ENCODE peak calls at places on chromosomes 3 and 15, in six cellular contexts. T is body of pancreas, F is prostate gland, S is lower leg skin, R is ovary, X is IMR-90. V is an unnamed sample.

GRCh38 chr3:195761503-195762248 is 40.9 kb downstream of the MUC20 start:
- DNase-seq in R (no peak), S (no peak), X (no peak), F (no peak), T (no peak), V (no peak)

GRCh38 chr3:142857056-142857455 is 31.8 kb downstream of the PCOLCE2 start:
- DNase-seq in S (no peak), T (peak), R (no peak), F (no peak), X (no peak), V (peak)

GRCh38 chr3:46719735-46720271 is 2.1 kb upstream of the PRSS50 start:
- DNase-seq in T (no peak), R (no peak), X (no peak), S (peak), F (no peak), V (no peak)

GRCh38 chr3:9180764-9181117 is 68.7 kb downstream of the SRGAP3 start:
- DNase-seq in F (no peak), S (peak), X (no peak), T (no peak), R (no peak), V (no peak)

GRCh38 chr3:117692416-117692995 is 982.9 kb downstream of the TUSC7 start:
- DNase-seq in R (no peak), S (no peak), T (no peak), F (no peak), X (peak), V (no peak)

GRCh38 chr3:196995646-196996355 is 27.2 kb upstream of the PIGZ start:
- DNase-seq in R (no peak), F (no peak), X (peak), S (no peak), T (no peak), V (no peak)

GRCh38 chr15:70597056-70597603 is 166.2 kb downstream of the UACA start:
- DNase-seq in X (no peak), F (no peak), S (no peak), R (no peak), T (no peak), V (no peak)

GRCh38 chr15:63156708-63157065 is 590 bp downstream of the RPS27L start:
- DNase-seq in T (peak), S (peak), F (peak), X (peak), R (no peak), V (peak)

GRCh38 chr15:54518145-54518941 is 540.1 kb downstream of the UNC13C start:
- DNase-seq in T (no peak), R (no peak), S (no peak), X (no peak), F (no peak), V (no peak)

GRCh38 chr15:68433551-68433950 is 1.6 kb upstream of the ITGA11 start:
- DNase-seq in S (peak), T (no peak), F (no peak), R (no peak), X (no peak), V (no peak)

GRCh38 chr15:68434021-68434420 is 2.1 kb upstream of the ITGA11 start:
- DNase-seq in T (no peak), F (peak), R (no peak), S (no peak), X (no peak), V (no peak)

GRCh38 chr15:68436680-68437079 is 4.7 kb upstream of the ITGA11 start:
- DNase-seq in X (no peak), T (no peak), S (no peak), R (no peak), F (peak), V (no peak)

GRCh38 chr15:68432665-68433064 is 702 bp upstream of the ITGA11 start:
- DNase-seq in S (peak), T (no peak), F (no peak), X (no peak), R (no peak), V (no peak)

DNA sequence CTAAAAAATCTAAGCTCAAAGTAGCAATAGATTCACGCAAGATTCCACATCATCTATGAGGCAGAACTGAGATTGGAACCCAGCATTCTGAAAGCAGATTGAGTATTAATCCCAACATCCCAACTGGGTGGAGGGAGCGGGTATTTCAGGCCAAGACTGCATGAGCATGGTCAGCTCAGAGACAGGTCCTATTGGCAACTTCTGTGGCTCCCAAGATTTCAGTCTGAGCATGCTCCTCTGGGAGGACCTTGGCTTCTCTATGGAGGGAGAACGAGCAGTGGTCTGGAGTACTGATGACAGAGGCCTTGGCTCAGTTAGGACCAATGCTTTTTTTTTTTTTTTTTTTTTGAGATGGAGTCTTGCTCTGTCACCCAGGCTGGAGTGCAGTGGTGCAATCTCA is 4.0 kb upstream of the ITGA11 start:
- DNase-seq in S (peak), X (no peak), R (no peak), F (no peak), T (no peak), V (no peak)
- TF ChIP-seq POLR2A in S (no peak), X (no peak), R (no peak), F (no peak), T (no peak), V (no peak)

GRCh38 chr3:51333021-51333420 is 52.1 kb upstream of the MANF start:
- DNase-seq in R (no peak), F (no peak), X (no peak), S (no peak), T (no peak), V (no peak)
- TF ChIP-seq POLR2A in R (no peak), F (no peak), X (no peak), S (no peak), T (no peak), V (no peak)

DNA sequence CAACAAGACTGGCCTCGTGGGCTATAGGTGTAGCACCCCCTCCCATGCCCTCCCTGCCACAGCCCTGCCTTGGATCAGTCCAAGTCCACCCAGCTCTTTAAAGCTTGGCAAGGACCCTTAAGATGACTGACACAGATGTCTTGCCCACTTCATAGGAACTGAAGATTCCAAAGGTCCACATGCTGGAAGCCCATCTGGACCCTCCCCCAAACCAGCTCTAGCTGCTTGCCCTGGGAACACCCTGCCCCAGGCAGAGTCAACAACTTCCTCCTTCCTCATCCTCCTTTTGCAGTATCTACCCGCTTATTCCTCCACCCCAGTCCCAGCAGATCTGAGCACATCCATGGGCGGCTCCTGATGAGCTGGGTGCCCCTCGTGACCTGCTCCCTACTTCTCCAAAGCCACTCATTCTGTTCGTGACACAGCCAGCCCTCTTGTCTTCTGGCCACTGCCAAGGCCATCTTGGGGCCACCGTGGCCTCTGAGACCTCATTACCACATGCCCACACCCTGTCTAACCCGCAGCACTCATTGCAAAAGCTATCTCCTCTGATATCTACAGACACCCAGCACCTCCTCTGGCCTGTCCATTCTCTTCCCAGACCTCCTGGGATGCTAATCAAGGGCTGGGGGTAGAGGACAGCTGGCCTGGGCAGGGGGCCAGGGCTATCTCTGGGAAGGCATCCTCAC is 2.0 kb upstream of the PFKFB4 start:
- DNase-seq in S (peak), T (no peak), F (no peak), R (no peak), X (no peak), V (no peak)
- TF ChIP-seq POLR2A in S (no peak), T (no peak), F (no peak), R (no peak), X (no peak), V (no peak)

GRCh38 chr3:15097889-15098288 is 1.1 kb downstream of the RBSN start:
- DNase-seq in R (no peak), F (no peak), T (no peak), X (no peak), S (no peak), V (peak)

GRCh38 chr3:15099364-15100098 is 583 bp upstream of the RBSN start:
- DNase-seq in T (peak), F (no peak), X (no peak), S (no peak), R (peak), V (no peak)

GRCh38 chr3:15096026-15096425 is 2.9 kb downstream of the RBSN start:
- DNase-seq in S (no peak), F (no peak), X (no peak), R (no peak), T (no peak), V (no peak)

GRCh38 chr3:15102256-15102655 is 3.3 kb upstream of the RBSN start:
- DNase-seq in X (no peak), T (peak), F (peak), S (peak), R (no peak), V (no peak)

DNA sequence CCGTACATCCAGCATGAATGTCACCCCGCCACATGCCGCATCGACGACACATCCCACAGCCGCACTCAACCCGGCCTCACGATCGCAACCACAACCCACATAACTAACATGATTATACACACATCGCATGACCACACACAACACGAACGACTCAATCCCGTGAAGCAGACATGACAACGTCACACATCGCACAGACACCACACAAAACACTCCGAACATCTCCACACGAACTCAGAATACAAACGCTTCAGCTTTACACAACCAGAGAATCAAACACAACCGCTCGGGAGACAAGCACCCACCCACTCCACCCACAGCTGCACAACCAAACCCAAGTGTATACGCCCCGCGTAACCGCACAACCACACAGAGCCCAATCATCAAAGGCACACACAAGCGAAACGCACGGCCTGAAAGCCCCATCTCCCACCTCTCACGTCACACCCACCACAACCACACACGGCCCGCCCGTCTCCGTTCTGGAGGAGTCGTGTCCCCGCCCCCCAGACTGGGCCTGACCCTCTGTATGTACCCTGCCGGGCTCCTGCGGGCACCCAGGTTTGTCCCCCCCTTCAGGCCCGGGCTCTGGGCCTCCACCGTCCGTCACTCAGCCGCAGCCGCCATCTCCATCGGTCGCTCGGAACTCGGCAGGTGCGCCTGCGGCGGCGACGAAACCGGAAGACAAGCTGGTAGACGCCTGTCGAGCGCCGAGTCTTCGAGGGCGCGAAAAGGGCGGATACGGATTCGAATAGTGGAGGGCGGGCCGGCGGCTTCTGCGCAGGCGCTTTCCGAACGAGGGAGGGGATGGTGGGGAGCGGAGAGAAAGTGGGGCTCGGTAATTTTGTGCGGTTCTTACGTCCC is at the start of gene RBSN:
- DNase-seq in X (peak), S (peak), F (peak), R (peak), T (peak), V (peak)
- TF ChIP-seq POLR2A in X (peak), S (no peak), F (peak), R (peak), T (peak), V (peak)